ENCODE peak calls at places on chromosomes 11 and 22, in five cellular contexts. P, J, H, Z and Y are unnamed samples.

GRCh38 chr22:24420977-24421343 is 6.4 kb upstream of the ADORA2A start:
- DNase-seq in P (no peak), J (no peak), H (no peak), Z (no peak), Y (no peak)

GRCh38 chr22:32202539-32203180 is 2.2 kb downstream of the RFPL2 start:
- DNase-seq in P (no peak), J (peak), H (peak), Z (peak), Y (peak)

GRCh38 chr11:79461144-79461543 is 20.3 kb upstream of the TENM4 start:
- DNase-seq in P (peak), J (peak), H (peak), Z (no peak), Y (peak)

GRCh38 chr11:17393472-17393871 is 5.0 kb upstream of the KCNJ11 start:
- DNase-seq in P (no peak), J (no peak), H (no peak), Z (no peak), Y (no peak)

GRCh38 chr11:35554491-35555237 is 29.2 kb upstream of the PAMR1 start:
- DNase-seq in P (no peak), J (peak), H (peak), Z (no peak), Y (no peak)

GRCh38 chr11:101721270-101721669 is 137.5 kb upstream of the TRPC6 start:
- DNase-seq in P (no peak), J (no peak), H (no peak), Z (no peak), Y (peak)

GRCh38 chr11:78350646-78351165 is 66.9 kb downstream of the GAB2 start:
- DNase-seq in P (peak), J (peak), H (peak), Z (peak), Y (peak)

GRCh38 chr11:74035264-74035663 is 26.4 kb upstream of the UCP3 start:
- DNase-seq in P (no peak), J (no peak), H (no peak), Z (no peak), Y (no peak)

GRCh38 chr22:27461470-27461869 is 340.1 kb downstream of the MN1 start:
- DNase-seq in P (no peak), J (peak), H (peak), Z (no peak), Y (peak)

GRCh38 chr11:134951305-134951700 is 539.3 kb upstream of the B3GAT1 start:
- DNase-seq in P (no peak), J (peak), H (peak), Z (no peak), Y (peak)

GRCh38 chr11:117837070-117837776 is 12.7 kb upstream of the FXYD2 start:
- DNase-seq in P (no peak), J (no peak), H (no peak), Z (peak), Y (no peak)

GRCh38 chr11:73350908-73351636 is 25.1 kb upstream of the RELT start:
- DNase-seq in P (peak), J (peak), H (peak), Z (peak), Y (peak)

GRCh38 chr22:33270596-33270995 is 212.4 kb upstream of the SYN3 start:
- DNase-seq in P (no peak), J (no peak), H (no peak), Z (no peak), Y (no peak)

GRCh38 chr22:24728790-24729637 is 45.5 kb downstream of the PIWIL3 start:
- DNase-seq in P (peak), J (no peak), H (peak), Z (no peak), Y (peak)

GRCh38 chr11:120096756-120097191 is 41.1 kb downstream of the TRIM29 start:
- DNase-seq in P (no peak), J (no peak), H (no peak), Z (no peak), Y (no peak)

GRCh38 chr11:70913715-70914231 is 338.6 kb downstream of the SHANK2 start:
- DNase-seq in P (no peak), J (no peak), H (no peak), Z (peak), Y (no peak)

GRCh38 chr11:43968719-43969118 is 26.3 kb downstream of the C11orf96 start:
- DNase-seq in P (no peak), J (no peak), H (no peak), Z (no peak), Y (no peak)

GRCh38 chr11:9717719-9718118 is 53.8 kb downstream of the SWAP70 start:
- DNase-seq in P (no peak), J (no peak), H (no peak), Z (no peak), Y (no peak)

GRCh38 chr22:24938741-24939341 is 7.7 kb downstream of the LHFPL7 start:
- DNase-seq in P (no peak), J (peak), H (peak), Z (no peak), Y (peak)

GRCh38 chr11:93542753-93543246 is 391 bp downstream of the SMCO4 start:
- DNase-seq in P (no peak), J (no peak), H (no peak), Z (no peak), Y (no peak)

GRCh38 chr11:27423125-27423524 is 49.5 kb downstream of the LGR4 start:
- DNase-seq in P (no peak), J (peak), H (peak), Z (no peak), Y (peak)

GRCh38 chr22:28112548-28113043 is 193.5 kb upstream of the PITPNB start:
- DNase-seq in P (peak), J (peak), H (peak), Z (no peak), Y (peak)

GRCh38 chr11:59770324-59770723 is 15.1 kb downstream of the STX3 start:
- DNase-seq in P (no peak), J (no peak), H (no peak), Z (no peak), Y (no peak)

GRCh38 chr11:69217276-69218105 is 61.8 kb downstream of the SMIM38 start:
- DNase-seq in P (peak), J (no peak), H (no peak), Z (no peak), Y (no peak)

GRCh38 chr22:17547995-17548755 is 15.1 kb upstream of the SLC25A18 start:
- DNase-seq in P (no peak), J (no peak), H (no peak), Z (no peak), Y (no peak)

GRCh38 chr11:126375726-126376125 is 20.2 kb downstream of the ST3GAL4 start:
- DNase-seq in P (no peak), J (no peak), H (no peak), Z (no peak), Y (peak)

GRCh38 chr11:74255741-74256369 is 55.6 kb downstream of the P4HA3 start:
- DNase-seq in P (peak), J (peak), H (peak), Z (peak), Y (peak)

GRCh38 chr11:116778556-116778955 is 5.8 kb upstream of the BUD13 start:
- DNase-seq in P (no peak), J (no peak), H (no peak), Z (no peak), Y (peak)

GRCh38 chr11:2166091-2166851 is 5.3 kb upstream of the INS start:
- DNase-seq in P (no peak), J (no peak), H (peak), Z (no peak), Y (no peak)

GRCh38 chr22:46052331-46052771 is 75.4 kb upstream of the WNT7B start:
- DNase-seq in P (no peak), J (peak), H (peak), Z (peak), Y (no peak)

GRCh38 chr11:69231466-69232018 is 62.4 kb upstream of the MYEOV start:
- DNase-seq in P (peak), J (no peak), H (no peak), Z (no peak), Y (no peak)

GRCh38 chr11:9276571-9276970 is 11.4 kb upstream of the DENND5A start:
- DNase-seq in P (no peak), J (no peak), H (no peak), Z (no peak), Y (no peak)

GRCh38 chr22:42655693-42656092 is 6.5 kb upstream of the CYB5R3 start:
- DNase-seq in P (no peak), J (no peak), H (no peak), Z (no peak), Y (no peak)

GRCh38 chr11:19730373-19730772 is 17.7 kb downstream of the NAV2 start:
- DNase-seq in P (peak), J (peak), H (no peak), Z (no peak), Y (no peak)

GRCh38 chr22:20268350-20269012 is 363 bp upstream of the RTN4R start:
- DNase-seq in P (peak), J (peak), H (peak), Z (peak), Y (peak)

GRCh38 chr22:27720860-27721259 is 80.7 kb downstream of the MN1 start:
- DNase-seq in P (no peak), J (peak), H (no peak), Z (no peak), Y (no peak)

GRCh38 chr11:82939456-82939855 is 37.9 kb downstream of the DDIAS start:
- DNase-seq in P (no peak), J (no peak), H (no peak), Z (no peak), Y (no peak)

GRCh38 chr11:69541001-69541285 is 59.5 kb downstream of the LINC01488 start:
- DNase-seq in P (no peak), J (no peak), H (no peak), Z (no peak), Y (no peak)

GRCh38 chr22:41021039-41021654 is 70.0 kb downstream of the RBX1 start:
- DNase-seq in P (no peak), J (no peak), H (no peak), Z (peak), Y (no peak)

GRCh38 chr22:41023299-41023623 is 69.1 kb upstream of the EP300 start:
- DNase-seq in P (no peak), J (no peak), H (no peak), Z (no peak), Y (no peak)

GRCh38 chr22:41022470-41023298 is 69.7 kb upstream of the EP300 start:
- DNase-seq in P (peak), J (peak), H (peak), Z (peak), Y (peak)

DNA sequence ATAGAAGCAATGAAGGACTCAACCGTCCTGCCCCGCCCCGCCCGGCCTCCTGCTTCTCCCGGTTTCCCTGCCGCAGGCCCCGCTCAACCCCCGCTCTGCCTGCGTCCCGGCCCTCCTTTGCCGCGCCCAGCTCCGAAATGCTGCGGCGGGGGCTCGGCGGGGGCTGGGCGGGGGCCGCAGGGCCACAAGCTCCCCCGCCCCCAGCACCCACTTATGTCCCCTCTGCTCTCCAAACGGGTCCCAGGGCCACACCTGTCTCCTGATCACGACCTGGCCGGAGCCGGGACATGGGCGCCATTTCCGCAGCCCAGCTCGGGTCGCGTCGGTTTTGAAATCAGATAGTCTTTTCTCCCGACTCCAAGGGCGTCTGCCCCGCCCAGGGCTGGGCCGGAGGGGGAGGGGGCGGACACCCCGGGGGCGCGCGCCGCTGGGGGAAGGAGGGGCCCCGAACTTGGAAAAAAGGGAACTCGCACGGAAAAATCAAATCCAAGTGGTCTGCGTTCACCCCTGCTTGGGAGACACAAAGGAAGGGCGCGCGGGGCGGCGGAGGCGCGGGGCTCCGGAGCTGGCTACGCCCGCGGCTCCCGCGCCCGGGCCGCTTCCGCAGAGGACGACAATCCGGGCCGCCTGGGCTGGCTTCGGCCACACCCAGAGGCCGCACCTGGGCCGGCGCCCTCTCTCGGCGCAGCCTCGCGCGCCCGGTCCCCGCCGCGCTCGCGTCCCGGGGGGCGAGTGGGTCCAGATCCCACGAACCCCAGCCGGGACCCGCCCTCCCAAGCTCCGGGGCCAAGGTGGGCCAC is 70.5 kb upstream of the EP300 start:
- DNase-seq in P (peak), J (peak), H (peak), Z (peak), Y (peak)
- TF ChIP-seq CTCF in P (peak), J (no peak), H (no peak), Z (no peak), Y (no peak)

GRCh38 chr11:68076371-68077042 is 37.7 kb downstream of the TCIRG1 start:
- DNase-seq in P (no peak), J (no peak), H (peak), Z (no peak), Y (no peak)
- TF ChIP-seq CTCF in P (peak), J (no peak), H (peak), Z (no peak), Y (no peak)

GRCh38 chr11:66956689-66957290 is 1.4 kb downstream of the PC start:
- DNase-seq in P (no peak), J (peak), H (peak), Z (peak), Y (peak)
- TF ChIP-seq CTCF in P (no peak), J (peak), H (peak), Z (no peak), Y (peak)

DNA sequence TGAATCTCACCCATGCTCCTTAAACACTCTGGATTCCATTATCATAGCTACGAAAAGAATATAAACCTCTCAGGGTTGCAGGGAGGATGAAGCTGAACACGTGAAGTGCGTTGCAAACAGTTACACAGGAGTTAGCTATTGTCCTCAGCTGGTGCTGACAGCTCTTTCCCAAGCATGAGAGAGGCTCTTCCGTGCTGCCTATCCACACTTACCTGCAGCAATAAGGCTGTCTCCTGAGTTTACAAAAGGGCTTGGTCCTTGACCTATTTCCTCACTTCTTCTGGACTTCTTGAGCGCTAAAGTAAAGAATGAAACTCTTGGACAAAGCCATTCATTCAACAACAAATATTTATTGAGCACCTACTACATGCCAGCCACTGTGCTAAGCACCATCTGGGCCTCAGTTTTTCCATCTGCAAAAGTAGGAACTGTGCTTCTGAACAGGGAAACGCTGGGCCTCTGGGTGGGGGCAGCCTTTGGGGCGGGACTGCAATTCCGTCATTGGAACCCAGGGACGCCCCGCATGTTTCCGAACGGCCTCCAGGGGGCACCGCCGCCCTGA is 749 bp upstream of the ARL2 start:
- DNase-seq in P (peak), J (peak), H (peak), Z (peak), Y (peak)
- TF ChIP-seq CTCF in P (peak), J (peak), H (peak), Z (no peak), Y (peak)

GRCh38 chr11:33350287-33350686 is 93.1 kb downstream of the HIPK3 start:
- DNase-seq in P (no peak), J (no peak), H (no peak), Z (no peak), Y (no peak)

GRCh38 chr11:33347490-33348125 is 90.4 kb downstream of the HIPK3 start:
- DNase-seq in P (no peak), J (no peak), H (no peak), Z (no peak), Y (no peak)

GRCh38 chr11:33339247-33339646 is 82.1 kb downstream of the HIPK3 start:
- DNase-seq in P (no peak), J (no peak), H (no peak), Z (no peak), Y (no peak)

GRCh38 chr11:33344611-33345010 is 87.4 kb downstream of the HIPK3 start:
- DNase-seq in P (no peak), J (peak), H (peak), Z (no peak), Y (peak)
- TF ChIP-seq CTCF in P (peak), J (peak), H (peak), Z (no peak), Y (peak)

GRCh38 chr11:5452712-5453111 is 3.6 kb downstream of the OR51I2 start:
- DNase-seq in P (no peak), J (no peak), H (no peak), Z (no peak), Y (no peak)
- TF ChIP-seq CTCF in P (no peak), J (no peak), H (no peak), Z (no peak), Y (no peak)